ENCODE peak calls at places on chromosomes 11 and 22, in nine cellular contexts. A is amniotic stem cell; C is lower lobe of right lung; L is adrenal gland; R is NCI-H446; B is stimulated activated CD4-positive, alpha-beta T cell treated with anti-CD3 and anti-CD28 coated beads, TNF-alpha, amount 100 ng/mL, for 1 hour; Y is activated T-cell treated with anti-CD3 and anti-CD28 coated beads, Interleukin-2, amount 50 U/mL, for 1 hour; I is endothelial cell; J is activated CD4-positive, alpha-beta T cell treated with anti-CD3 and anti-CD28 coated beads, Interleukin-2, amount 50 U/mL, for 4 hours. E is an unnamed sample.

GRCh38 chr11:61980783-61981541 is 13.5 kb upstream of the FTH1 start:
- DNase-seq in A (no peak), C (no peak), L (no peak), R (no peak), B (no peak), Y (no peak), I (no peak), J (no peak), E (no peak)

GRCh38 chr22:19060356-19061009 is 61.7 kb downstream of the DGCR2 start:
- DNase-seq in A (no peak), C (peak), L (no peak), R (no peak), B (no peak), Y (no peak), I (no peak), J (no peak), E (no peak)

GRCh38 chr11:72274435-72274834 is 30.5 kb upstream of the PHOX2A start:
- DNase-seq in A (no peak), C (no peak), L (no peak), R (no peak), B (no peak), Y (no peak), I (no peak), J (no peak), E (no peak)

GRCh38 chr11:4593739-4594138 is at the start of gene OR52I1:
- DNase-seq in A (no peak), C (no peak), L (no peak), R (no peak), B (no peak), Y (no peak), I (no peak), J (no peak), E (no peak)

GRCh38 chr22:29043906-29044575 is 17.6 kb downstream of the C22orf31 start:
- DNase-seq in A (peak), C (no peak), L (no peak), R (no peak), B (no peak), Y (no peak), I (no peak), J (no peak), E (no peak)

GRCh38 chr11:62921201-62921572 is at the start of gene CHRM1:
- DNase-seq in A (no peak), C (no peak), L (no peak), R (no peak), B (no peak), Y (no peak), I (no peak), J (no peak), E (no peak)

GRCh38 chr11:67364783-67365525 is 8.4 kb downstream of the CLCF1 start:
- DNase-seq in A (no peak), C (no peak), L (no peak), R (no peak), B (no peak), Y (no peak), I (no peak), J (no peak), E (no peak)

GRCh38 chr11:84292955-84293354 is 1006.8 kb upstream of the CCDC90B start:
- DNase-seq in A (no peak), C (no peak), L (no peak), R (no peak), B (no peak), Y (no peak), I (no peak), J (no peak), E (no peak)

GRCh38 chr11:96396637-96397036 is 6.8 kb downstream of the JRKL start:
- DNase-seq in A (no peak), C (no peak), L (no peak), R (no peak), B (no peak), Y (no peak), I (no peak), J (no peak), E (no peak)

GRCh38 chr11:66728760-66729385 is at the start of gene SPTBN2:
- DNase-seq in A (no peak), C (no peak), L (no peak), R (no peak), B (no peak), Y (no peak), I (no peak), J (no peak), E (no peak)

GRCh38 chr11:69636512-69636866 is 4.5 kb upstream of the CCND1 start:
- DNase-seq in A (peak), C (peak), L (peak), R (no peak), B (no peak), Y (no peak), I (peak), J (no peak), E (no peak)

GRCh38 chr11:86940122-86940777 is 14.9 kb downstream of the FZD4 start:
- DNase-seq in A (no peak), C (no peak), L (no peak), R (no peak), B (no peak), Y (no peak), I (peak), J (no peak), E (no peak)

GRCh38 chr22:37259540-37260029 is 15.5 kb upstream of the RAC2 start:
- DNase-seq in A (no peak), C (peak), L (no peak), R (no peak), B (no peak), Y (peak), I (peak), J (no peak), E (no peak)

E was measured in activated T-helper 9 cell treated with anti-CD3 and anti-CD28 coated beads, Interleukin-2, amount 50 U/mL, for 16 hours.